ENCODE peak calls at places on chromosomes 12 and 14, in ten cellular contexts. H is H7, X is NB4, Z is lower lobe of right lung, A is ovary, T is colonic mucosa, W is aorta, R is HCT116, L is cardiac fibroblast, P is right cardiac atrium. E is an unnamed sample.

GRCh38 chr12:4960030-4960429 is 50.3 kb downstream of the KCNA1 start:
- DNase-seq in H (peak), P (peak), Z (no peak), A (no peak), L (no peak), T (no peak), W (no peak), R (no peak), X (no peak), E (no peak)

GRCh38 chr12:4505381-4505986 is 33.2 kb upstream of the RAD51AP1 start:
- DNase-seq in T (no peak), P (no peak), A (no peak), Z (no peak), R (no peak), X (peak), W (no peak), H (no peak), L (peak), E (peak)

GRCh38 chr12:42382013-42382696 is 56.2 kb downstream of the PPHLN1 start:
- DNase-seq in P (no peak), L (peak), T (no peak), X (peak), W (no peak), R (no peak), Z (no peak), A (no peak), H (peak), E (peak)

GRCh38 chr14:106436310-106436905 is 910.0 kb downstream of the TMEM121 start:
- DNase-seq in Z (peak), R (no peak), L (peak), W (no peak), H (no peak), A (no peak), X (peak), P (peak), T (peak), E (peak)

GRCh38 chr14:24597403-24597802 is 12.1 kb downstream of the GZMH start:
- DNase-seq in R (no peak), H (no peak), X (no peak), L (no peak), A (no peak), T (no peak), P (no peak), W (no peak), Z (no peak), E (no peak)

GRCh38 chr12:127613056-127613455 is 653.9 kb upstream of the TMEM132C start:
- DNase-seq in A (no peak), L (no peak), R (no peak), P (no peak), X (no peak), T (no peak), Z (no peak), H (no peak), W (no peak), E (no peak)

GRCh38 chr12:12990700-12991468 is 9.2 kb downstream of the HEBP1 start:
- DNase-seq in Z (no peak), X (no peak), R (no peak), H (no peak), W (no peak), L (peak), P (no peak), T (no peak), A (no peak), E (peak)

GRCh38 chr14:84961637-84962036 is 568.3 kb upstream of the FLRT2 start:
- DNase-seq in Z (no peak), A (no peak), W (no peak), T (no peak), L (no peak), X (no peak), R (no peak), H (no peak), P (no peak), E (no peak)

GRCh38 chr12:6266431-6267006 is 44.0 kb upstream of the PLEKHG6 start:
- DNase-seq in L (no peak), Z (peak), H (no peak), W (peak), T (no peak), A (no peak), R (no peak), X (no peak), P (no peak), E (no peak)

GRCh38 chr14:96349286-96350075 is 13.7 kb downstream of the ATG2B start:
- DNase-seq in R (no peak), T (no peak), W (no peak), H (no peak), X (no peak), L (peak), P (no peak), Z (no peak), A (no peak), E (no peak)

GRCh38 chr14:71396050-71396677 is 488.9 kb downstream of the PCNX1 start:
- DNase-seq in H (no peak), T (no peak), X (no peak), W (no peak), L (no peak), Z (no peak), A (no peak), R (no peak), P (no peak), E (no peak)

GRCh38 chr14:80446356-80446755 is 235.1 kb upstream of the DIO2 start:
- DNase-seq in A (no peak), T (no peak), W (no peak), L (peak), H (no peak), X (no peak), P (no peak), Z (no peak), R (no peak), E (peak)

GRCh38 chr14:92959761-92960680 is 37.1 kb downstream of the CHGA start:
- DNase-seq in P (peak), A (no peak), X (no peak), H (no peak), T (no peak), R (no peak), Z (no peak), L (no peak), W (no peak), E (no peak)

GRCh38 chr14:37116933-37117844 is 55.2 kb downstream of the SLC25A21 start:
- DNase-seq in A (no peak), R (peak), W (no peak), P (no peak), X (peak), H (no peak), L (peak), T (no peak), Z (no peak), E (peak)

GRCh38 chr12:53978477-53979356 is 4.0 kb upstream of the HOTAIR start:
- DNase-seq in H (no peak), A (no peak), Z (no peak), R (no peak), P (peak), X (no peak), T (peak), L (no peak), W (no peak), E (peak)

GRCh38 chr14:96203116-96203515 is 1.5 kb upstream of the BDKRB2 start:
- DNase-seq in Z (no peak), T (no peak), R (no peak), X (no peak), A (no peak), W (no peak), L (no peak), P (no peak), H (no peak), E (no peak)

GRCh38 chr12:86137936-86138335 is 118.3 kb downstream of the MGAT4C start:
- DNase-seq in L (peak), P (no peak), W (no peak), R (peak), A (no peak), Z (no peak), X (no peak), T (no peak), H (no peak), E (peak)

GRCh38 chr12:130826151-130826801 is 12.8 kb downstream of the STX2 start:
- DNase-seq in W (no peak), T (peak), A (peak), R (no peak), X (peak), H (peak), Z (peak), P (peak), L (peak), E (peak)

GRCh38 chr12:90262261-90262660 is 553.6 kb upstream of the ATP2B1 start:
- DNase-seq in A (no peak), L (peak), T (no peak), X (no peak), R (no peak), Z (no peak), H (no peak), P (no peak), W (no peak), E (no peak)

GRCh38 chr12:116599285-116600122 is 40.3 kb downstream of the MAP1LC3B2 start:
- DNase-seq in T (peak), Z (peak), H (peak), R (peak), A (peak), X (peak), L (peak), W (peak), P (peak), E (peak)

GRCh38 chr12:116601524-116601923 is 42.3 kb downstream of the MAP1LC3B2 start:
- DNase-seq in H (no peak), Z (no peak), L (peak), A (no peak), T (no peak), P (no peak), W (peak), X (peak), R (no peak), E (no peak)

GRCh38 chr12:116597886-116598285 is 38.7 kb downstream of the MAP1LC3B2 start:
- DNase-seq in T (no peak), Z (no peak), P (no peak), H (no peak), A (no peak), R (no peak), X (no peak), L (no peak), W (no peak), E (no peak)

GRCh38 chr12:116600959-116601358 is 41.8 kb downstream of the MAP1LC3B2 start:
- DNase-seq in Z (no peak), A (no peak), H (no peak), X (no peak), T (no peak), R (no peak), L (no peak), W (peak), P (no peak), E (no peak)

GRCh38 chr12:116598341-116599284 is 39.4 kb downstream of the MAP1LC3B2 start:
- DNase-seq in X (no peak), T (peak), A (no peak), W (peak), R (no peak), P (no peak), H (no peak), L (no peak), Z (no peak), E (peak)
- H3K4me3 ChIP-seq in X (no peak), T (no peak), A (peak), W (no peak), R (no peak), P (no peak), H (no peak), L (no peak), Z (peak), E (no peak)

GRCh38 chr14:94026173-94026885 is at the start of gene OTUB2:
- DNase-seq in Z (peak), W (peak), H (peak), T (peak), R (peak), X (peak), A (peak), L (peak), P (peak), E (peak)

GRCh38 chr14:94026886-94027469 is 838 bp downstream of the OTUB2 start:
- DNase-seq in T (no peak), R (no peak), X (no peak), A (no peak), W (no peak), Z (no peak), P (peak), L (no peak), H (peak), E (no peak)

GRCh38 chr14:94027566-94028449 is 1.7 kb downstream of the OTUB2 start:
- DNase-seq in X (no peak), T (no peak), A (no peak), L (no peak), P (peak), H (no peak), Z (no peak), W (no peak), R (no peak), E (no peak)

GRCh38 chr14:94024549-94024948 is 1.6 kb upstream of the OTUB2 start:
- DNase-seq in A (no peak), H (no peak), R (no peak), W (no peak), Z (no peak), X (no peak), T (no peak), P (peak), L (no peak), E (no peak)

DNA sequence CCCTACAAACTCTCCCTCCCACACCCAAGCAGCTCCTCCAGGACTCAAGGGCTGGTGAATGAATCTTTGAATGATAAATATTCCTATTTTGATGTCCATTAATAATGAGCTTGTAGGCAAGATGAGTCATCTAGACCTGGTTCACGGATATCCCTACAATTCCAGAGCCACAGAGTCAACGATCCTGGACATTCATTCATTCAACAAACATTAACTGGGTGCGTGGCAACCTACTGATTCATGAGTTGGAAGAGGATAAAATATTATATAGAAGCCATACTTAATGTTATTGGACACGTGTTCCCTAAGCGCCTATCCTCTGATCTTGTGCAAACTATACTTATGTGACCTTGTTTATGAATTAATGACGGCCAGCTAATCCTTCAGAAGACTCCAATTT is 420 bp upstream of the OTUB2 start:
- DNase-seq in Z (no peak), W (no peak), R (no peak), X (no peak), T (no peak), L (no peak), H (no peak), P (no peak), A (no peak), E (no peak)
- H3K4me3 ChIP-seq in Z (peak), W (no peak), R (peak), X (no peak), T (peak), L (no peak), H (no peak), P (no peak), A (peak), E (peak)

GRCh38 chr12:124426594-124427550 is 132.0 kb downstream of the RFLNA start:
- DNase-seq in Z (no peak), H (peak), P (peak), T (no peak), L (no peak), W (no peak), R (no peak), A (no peak), X (no peak), E (peak)
- H3K4me3 ChIP-seq in Z (no peak), H (no peak), P (no peak), T (no peak), L (no peak), W (no peak), R (no peak), A (no peak), X (no peak), E (no peak)

GRCh38 chr12:1553987-1554982 is 40.1 kb downstream of the FBXL14 start:
- DNase-seq in P (no peak), Z (no peak), R (no peak), H (no peak), L (no peak), W (no peak), A (no peak), T (no peak), X (no peak), E (no peak)
- H3K4me3 ChIP-seq in P (no peak), Z (no peak), R (no peak), H (no peak), L (no peak), W (no peak), A (no peak), T (no peak), X (no peak), E (no peak)